ENCODE peak calls at places on chromosomes 6 and 20, in nine cellular contexts. N is Peyer's patch, B is transverse colon, G is heart left ventricle, A is testis, Y is body of pancreas, I is tibial nerve, O is prostate gland, V is IMR-90. W is an unnamed sample.

GRCh38 chr6:146803601-146804000 is 204.8 kb downstream of the ADGB start:
- DNase-seq in I (no peak), A (peak; percentile 74), B (no peak), Y (peak; percentile 41), G (no peak), O (no peak), N (no peak), V (no peak), W (no peak)

GRCh38 chr6:109038837-109039398 is 55.7 kb downstream of the SESN1 start:
- DNase-seq in G (no peak), B (no peak), O (no peak), V (no peak), A (no peak), Y (no peak), N (no peak), I (no peak), W (no peak)

GRCh38 chr6:104940238-104940880 is 16.5 kb upstream of the LIN28B start:
- DNase-seq in O (no peak), G (no peak), A (peak; percentile 81), V (no peak), Y (no peak), N (no peak), I (no peak), B (no peak), W (no peak)

GRCh38 chr6:121856296-121856695 is 420.9 kb downstream of the GJA1 start:
- DNase-seq in I (no peak), G (no peak), V (peak; percentile 55), N (no peak), Y (no peak), B (no peak), O (no peak), A (no peak), W (no peak)

GRCh38 chr6:107310362-107310761 is 149.0 kb downstream of the PDSS2 start:
- DNase-seq in N (no peak), A (no peak), G (no peak), V (no peak), O (no peak), B (no peak), I (no peak), Y (no peak), W (no peak)

GRCh38 chr6:151161363-151161762 is 78.4 kb upstream of the AKAP12 start:
- DNase-seq in G (no peak), I (no peak), A (no peak), N (no peak), B (no peak), Y (no peak), O (no peak), V (no peak), W (no peak)

GRCh38 chr6:90086517-90086916 is 192.2 kb downstream of the GJA10 start:
- DNase-seq in N (no peak), B (no peak), I (no peak), V (peak; percentile 54), G (no peak), A (no peak), O (no peak), Y (no peak), W (no peak)

GRCh38 chr20:21096321-21097043 is 9.7 kb downstream of the LINC00237 start:
- DNase-seq in A (no peak), Y (no peak), B (no peak), N (no peak), O (no peak), I (no peak), G (no peak), V (peak; percentile 32), W (no peak)

GRCh38 chr6:4344317-4344899 is 209.0 kb upstream of the ECI2 start:
- DNase-seq in B (no peak), Y (no peak), A (no peak), V (no peak), I (no peak), N (no peak), O (no peak), G (no peak), W (no peak)

GRCh38 chr6:150883521-150883920 is 18.0 kb downstream of the MTHFD1L start:
- DNase-seq in Y (no peak), B (no peak), O (no peak), V (peak; percentile 49), I (no peak), N (no peak), A (no peak), G (no peak), W (no peak)

GRCh38 chr6:133609404-133610270 is 279.3 kb upstream of the TCF21 start:
- DNase-seq in N (no peak), I (no peak), O (no peak), B (no peak), A (no peak), G (no peak), V (peak; percentile 100), Y (no peak), W (no peak)

GRCh38 chr6:17393335-17394191 is at the start of gene CAP2:
- DNase-seq in O (peak; percentile 42), G (peak; percentile 72), A (peak; percentile 47), Y (peak; percentile 75), V (peak; percentile 59), N (no peak), B (peak; percentile 62), I (no peak), W (no peak)

DNA sequence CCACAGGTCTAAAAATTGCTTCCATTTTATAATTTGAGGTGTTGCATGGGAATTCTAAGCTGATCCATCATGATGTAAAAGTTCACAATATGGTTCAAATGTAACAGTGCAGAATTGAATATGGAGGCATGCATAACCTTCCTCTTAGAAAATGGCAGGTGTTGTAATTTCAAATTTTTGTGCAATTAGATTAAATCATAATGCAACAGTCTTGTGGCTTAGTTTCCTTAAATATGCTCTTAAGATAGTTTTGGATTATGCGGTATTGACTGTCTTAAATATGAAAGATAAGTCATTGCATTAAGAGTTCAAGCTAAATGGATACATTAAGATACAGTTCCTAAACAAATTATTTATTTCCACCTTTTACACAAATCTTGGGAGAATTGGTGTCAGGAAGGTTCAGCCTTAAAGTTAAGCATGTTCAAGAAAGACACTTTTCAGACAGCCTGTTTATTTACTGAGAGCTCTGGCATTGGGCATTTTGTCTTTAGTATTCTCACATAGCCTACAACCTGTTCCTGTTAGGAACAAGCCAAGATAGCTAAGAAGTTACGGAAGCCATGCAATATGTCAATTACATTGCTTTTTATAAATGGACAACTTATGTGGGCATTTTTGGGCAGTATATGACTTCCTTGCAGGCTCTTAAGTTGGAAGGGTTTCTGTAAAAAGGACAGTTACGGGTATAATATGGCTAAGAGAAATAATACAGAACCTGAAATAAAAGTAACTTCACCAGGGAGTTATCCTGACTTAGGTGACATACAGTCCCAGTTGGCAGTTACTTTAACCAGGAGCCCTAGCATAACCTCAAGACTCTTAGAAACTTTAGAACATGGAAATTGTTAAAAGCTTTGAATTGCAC is 9.3 kb downstream of the SRSF3 start:
- DNase-seq in B (no peak), A (no peak), I (no peak), Y (no peak), G (no peak), N (no peak), V (no peak), O (no peak), W (no peak)
- TF ChIP-seq POLR2A in B (no peak), A (no peak), I (no peak), Y (no peak), G (no peak), N (no peak), V (no peak), O (no peak), W (no peak)

DNA sequence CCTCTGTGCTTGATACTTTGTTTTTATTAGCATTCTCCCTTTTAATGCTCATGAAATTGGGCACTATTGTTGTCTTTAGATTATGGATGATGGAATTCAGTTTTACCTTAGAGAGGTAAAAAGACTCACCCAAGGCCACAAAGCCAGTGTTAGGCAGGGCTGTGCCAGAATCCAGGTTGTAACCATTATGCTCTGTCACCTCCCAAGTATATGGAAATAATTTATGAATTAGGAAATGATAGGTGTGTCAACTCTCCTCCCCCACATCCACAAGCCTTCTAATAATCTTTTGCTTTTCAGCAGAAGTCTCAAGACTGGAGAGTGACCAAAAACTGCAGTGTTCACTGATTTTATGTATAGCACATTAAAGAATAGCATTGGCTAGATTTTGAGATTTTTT is 13.0 kb downstream of the DCBLD1 start:
- DNase-seq in B (no peak), G (no peak), O (no peak), A (no peak), Y (no peak), N (no peak), V (no peak), I (no peak), W (no peak)
- H3K4me1 ChIP-seq in B (peaks cover 36% of the 10 kb centered on the region), G (peaks cover 18% of the 10 kb centered on the region), O (no peaks in the 10 kb centered on the region), A (no peaks in the 10 kb centered on the region), Y (peaks cover 19% of the 10 kb centered on the region), N (no peaks in the 10 kb centered on the region), V (peaks cover 29% of the 10 kb centered on the region), I (peaks cover 13% of the 10 kb centered on the region), W (no peaks in the 10 kb centered on the region)

DNA sequence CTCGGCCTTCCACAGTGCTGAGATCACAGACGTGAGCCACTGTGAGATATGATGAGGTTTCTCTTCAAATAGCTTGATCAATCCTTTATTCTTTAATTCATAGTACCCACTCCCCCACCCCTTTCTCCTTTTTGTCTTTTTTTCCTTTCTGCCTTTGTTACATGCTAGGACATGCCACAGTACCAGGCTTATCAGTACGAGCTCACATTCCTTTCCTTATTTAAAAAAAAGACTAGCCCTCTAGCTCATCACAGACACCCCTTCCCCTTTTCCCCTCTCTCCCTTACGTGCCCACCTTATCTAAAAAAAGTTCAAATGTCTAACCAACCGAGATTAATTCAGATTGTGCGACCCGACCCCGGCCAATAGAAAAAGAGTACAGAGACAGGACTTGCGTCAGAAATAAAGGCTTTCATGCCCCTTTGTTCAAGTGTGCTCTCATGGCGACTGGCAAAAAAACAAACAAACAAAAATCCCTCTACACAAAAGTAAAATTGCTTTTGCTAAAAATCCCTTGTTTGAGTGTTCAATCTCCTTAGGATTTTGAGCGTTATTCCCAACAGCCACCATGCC is 49.2 kb downstream of the MRAP2 start:
- DNase-seq in G (no peak), N (no peak), A (no peak), V (no peak), B (no peak), I (no peak), O (no peak), Y (no peak), W (no peak)
- H3K4me3 ChIP-seq in G (no peak overlapping the region), N (no peak overlapping the region), A (no peak overlapping the region), V (no peak overlapping the region), B (no peak overlapping the region), I (no peak overlapping the region), O (no peak overlapping the region), Y (no peak overlapping the region), W (no peak overlapping the region)

GRCh38 chr20:49814057-49814675 is 1.5 kb downstream of the SLC9A8 start:
- DNase-seq in Y (no peak), O (no peak), N (no peak), G (no peak), V (no peak), A (no peak), I (no peak), B (no peak), W (no peak)

GRCh38 chr20:49811825-49812462 is 684 bp upstream of the SLC9A8 start:
- DNase-seq in V (peak; percentile 63), Y (no peak), B (no peak), G (no peak), I (no peak), N (peak; percentile 15), O (no peak), A (no peak), W (no peak)

GRCh38 chr20:49812463-49813304 is at the start of gene SLC9A8:
- DNase-seq in V (peak; percentile 85), A (peak; percentile 95), I (peak; percentile 59), N (peak; percentile 79), G (peak; percentile 90), O (peak; percentile 79), Y (peak; percentile 80), B (peak; percentile 89), W (peak; percentile 22)

GRCh38 chr20:49810491-49811190 is 2.0 kb upstream of the SLC9A8 start:
- DNase-seq in N (peak; percentile 6), B (no peak), G (no peak), I (no peak), Y (no peak), V (no peak), A (no peak), O (no peak), W (no peak)

GRCh38 chr20:49813305-49813974 is 812 bp downstream of the SLC9A8 start:
- DNase-seq in A (no peak), B (no peak), G (no peak), N (no peak), Y (no peak), V (no peak), I (no peak), O (no peak), W (no peak)
- TF ChIP-seq POLR2A in A (no peak), B (no peak), G (no peak), N (no peak), Y (no peak), V (no peak), I (no peak), O (no peak), W (no peak)